ENCODE peak calls at places on chromosomes 13 and 19, in five cellular contexts. D, X, M, I and J are unnamed samples.

GRCh38 chr13:111939285-111940278 is 127.4 kb upstream of the SOX1 start:
- DNase-seq in M (no peak), X (no peak), I (peak), D (no peak), J (peak)

GRCh38 chr19:40365613-40366401 is 17.3 kb downstream of the PLD3 start:
- DNase-seq in I (peak), M (peak), X (no peak), D (peak), J (peak)

GRCh38 chr13:42028113-42028799 is 20.2 kb upstream of the DGKH start:
- DNase-seq in I (no peak), M (peak), X (peak), D (no peak), J (no peak)

GRCh38 chr13:50761406-50761805 is 82.1 kb downstream of the DLEU7 start:
- DNase-seq in X (no peak), D (no peak), I (no peak), M (no peak), J (no peak)

GRCh38 chr19:49231804-49232203 is 74.2 kb downstream of the TRPM4 start:
- DNase-seq in X (no peak), D (no peak), M (no peak), I (no peak), J (no peak)

GRCh38 chr19:48970923-48971395 is 5.8 kb downstream of the FTL start:
- DNase-seq in D (no peak), X (peak), I (peak), M (peak), J (peak)

GRCh38 chr19:8085606-8086464 is 33.3 kb downstream of the CCL25 start:
- DNase-seq in M (peak), X (peak), D (no peak), I (no peak), J (no peak)

GRCh38 chr19:2551864-2552185 is 75.9 kb downstream of the GADD45B start:
- DNase-seq in X (no peak), I (no peak), M (no peak), D (no peak), J (no peak)

GRCh38 chr13:29925457-29925856 is 75.0 kb upstream of the UBL3 start:
- DNase-seq in X (no peak), I (peak), M (peak), D (no peak), J (peak)

GRCh38 chr13:106151056-106151699 is 384.3 kb downstream of the EFNB2 start:
- DNase-seq in M (peak), I (no peak), D (peak), X (peak), J (no peak)

GRCh38 chr19:19410553-19411550 is 5.4 kb downstream of the GATAD2A start:
- DNase-seq in D (no peak), M (no peak), X (no peak), I (no peak), J (no peak)

GRCh38 chr13:109760951-109761350 is 25.4 kb downstream of the IRS2 start:
- DNase-seq in D (no peak), M (no peak), X (no peak), I (no peak), J (no peak)

GRCh38 chr13:46324976-46325375 is 62.1 kb downstream of the RUBCNL start:
- DNase-seq in M (no peak), I (no peak), X (no peak), D (no peak), J (no peak)

GRCh38 chr19:48481191-48481500 is 12.0 kb downstream of the CYTH2 start:
- DNase-seq in M (no peak), I (no peak), D (peak), X (no peak), J (no peak)

GRCh38 chr19:17872251-17873001 is 681 bp downstream of the SLC5A5 start:
- DNase-seq in X (no peak), M (no peak), I (no peak), D (no peak), J (no peak)

GRCh38 chr19:47637550-47637949 is 28.6 kb downstream of the BICRA start:
- DNase-seq in D (no peak), I (no peak), X (no peak), M (no peak), J (no peak)

GRCh38 chr13:98853791-98854191 is 101.3 kb upstream of the SLC15A1 start:
- DNase-seq in D (no peak), M (no peak), X (no peak), I (peak), J (no peak)

GRCh38 chr19:11064831-11065303 is 24.4 kb upstream of the LDLR start:
- DNase-seq in I (no peak), X (no peak), D (no peak), M (no peak), J (no peak)

GRCh38 chr13:50360637-50361036 is 345.4 kb downstream of the KCNRG start:
- DNase-seq in M (no peak), D (no peak), I (no peak), X (no peak), J (no peak)

GRCh38 chr13:34847751-34848150 is 94.3 kb upstream of the NBEA start:
- DNase-seq in M (no peak), I (no peak), D (no peak), X (no peak), J (no peak)

GRCh38 chr13:113126265-113127150 is 3.9 kb downstream of the F10 start:
- DNase-seq in X (no peak), D (no peak), I (no peak), M (no peak), J (peak)

GRCh38 chr13:87234981-87235380 is 436.2 kb upstream of the SLITRK5 start:
- DNase-seq in D (no peak), I (no peak), M (no peak), X (no peak), J (no peak)

GRCh38 chr19:15378529-15379082 is 981 bp downstream of the AKAP8 start:
- DNase-seq in D (no peak), I (peak), M (peak), X (no peak), J (peak)

GRCh38 chr13:32663660-32664059 is 77.4 kb downstream of the PDS5B start:
- DNase-seq in M (no peak), X (no peak), D (no peak), I (no peak), J (no peak)
- TF ChIP-seq CTCF in M (no peak), X (no peak), D (no peak), I (no peak), J (no peak)

GRCh38 chr19:536881-537404 is 5.4 kb downstream of the CDC34 start:
- DNase-seq in X (no peak), I (no peak), D (no peak), M (no peak), J (no peak)
- H3K4me3 ChIP-seq in X (no peak), I (no peak), D (no peak), M (no peak), J (no peak)

GRCh38 chr19:29539668-29540067 is 13.9 kb downstream of the VSTM2B start:
- DNase-seq in M (no peak), D (no peak), I (no peak), X (peak), J (peak)
- TF ChIP-seq CTCF in M (no peak), D (no peak), I (no peak), X (no peak), J (no peak)

GRCh38 chr19:918481-919156 is 1.5 kb downstream of the KISS1R start:
- DNase-seq in I (no peak), X (no peak), M (no peak), D (no peak), J (peak)

GRCh38 chr19:918152-918437 is 962 bp downstream of the KISS1R start:
- DNase-seq in M (no peak), I (no peak), X (no peak), D (no peak), J (no peak)

GRCh38 chr19:917323-918151 is at the start of gene KISS1R:
- DNase-seq in M (peak), X (peak), I (peak), D (no peak), J (peak)

GRCh38 chr19:919157-920050 is 2.3 kb downstream of the KISS1R start:
- DNase-seq in D (no peak), I (no peak), M (peak), X (no peak), J (peak)

GRCh38 chr19:920051-920857 is 3.1 kb downstream of the KISS1R start:
- DNase-seq in I (no peak), D (no peak), X (peak), M (peak), J (peak)
- H3K4me3 ChIP-seq in I (peak), D (no peak), X (no peak), M (peak), J (peak)

GRCh38 chr13:20911037-20911436 is 8.5 kb upstream of the XPO4 start:
- DNase-seq in M (no peak), D (no peak), I (no peak), X (peak), J (no peak)
- TF ChIP-seq CTCF in M (no peak), D (no peak), I (no peak), X (no peak), J (no peak)

GRCh38 chr13:114164681-114165429 is 14.2 kb upstream of the CFAP97D2 start:
- DNase-seq in M (no peak), D (no peak), I (no peak), X (no peak), J (peak)

GRCh38 chr13:114161028-114161556 is 18.0 kb upstream of the CFAP97D2 start:
- DNase-seq in M (no peak), I (no peak), X (no peak), D (no peak), J (no peak)

GRCh38 chr13:114164027-114164426 is 15.0 kb upstream of the CFAP97D2 start:
- DNase-seq in I (no peak), M (no peak), D (no peak), X (no peak), J (no peak)

GRCh38 chr13:114161644-114162532 is 17.2 kb upstream of the CFAP97D2 start:
- DNase-seq in X (peak), I (peak), D (no peak), M (peak), J (peak)

GRCh38 chr13:114162533-114162922 is 16.5 kb upstream of the CFAP97D2 start:
- DNase-seq in D (no peak), X (no peak), M (no peak), I (no peak), J (no peak)
- H3K4me3 ChIP-seq in D (no peak), X (no peak), M (no peak), I (no peak), J (no peak)

DNA sequence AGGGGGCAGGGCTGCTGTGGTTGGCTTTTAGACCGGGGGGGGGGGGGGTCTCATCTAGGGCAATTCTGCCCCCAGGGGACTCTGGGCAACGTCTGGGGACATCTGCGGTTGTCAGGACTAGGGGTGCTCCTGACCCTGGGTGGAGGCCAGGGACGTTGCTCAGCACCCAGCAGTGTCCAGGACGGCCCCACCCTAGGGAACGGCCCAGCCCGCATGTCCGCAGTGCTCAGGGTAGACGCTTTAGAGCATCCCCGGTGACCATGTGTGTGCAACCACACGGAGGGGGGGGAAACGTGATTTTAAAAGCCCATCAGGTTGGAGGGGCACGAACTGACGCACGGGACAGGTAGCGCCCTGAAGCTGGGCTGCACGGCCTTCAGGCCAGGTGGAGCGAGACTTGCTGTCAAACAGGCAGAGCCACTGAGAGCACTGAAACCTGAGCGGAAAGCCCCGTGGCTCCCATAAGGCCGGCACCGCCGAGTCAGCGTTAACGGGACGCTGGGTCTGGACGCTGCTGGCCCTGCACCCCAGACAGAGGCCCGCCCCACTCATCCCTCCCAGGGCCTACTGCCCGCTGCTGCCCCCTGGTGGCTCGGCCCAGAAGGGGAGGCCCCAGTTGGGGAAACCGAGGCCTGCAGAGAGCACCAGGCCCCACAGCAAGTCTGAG is 8.3 kb downstream of the CACTIN start:
- DNase-seq in M (peak), D (peak), X (no peak), I (peak), J (peak)
- TF ChIP-seq CTCF in M (peak), D (peak), X (peak), I (peak), J (peak)

GRCh38 chr19:13732337-13732736 is 32.0 kb upstream of the MRI1 start:
- DNase-seq in D (no peak), M (no peak), X (no peak), I (no peak), J (no peak)
- H3K4me3 ChIP-seq in D (peak), M (no peak), X (peak), I (peak), J (peak)

DNA sequence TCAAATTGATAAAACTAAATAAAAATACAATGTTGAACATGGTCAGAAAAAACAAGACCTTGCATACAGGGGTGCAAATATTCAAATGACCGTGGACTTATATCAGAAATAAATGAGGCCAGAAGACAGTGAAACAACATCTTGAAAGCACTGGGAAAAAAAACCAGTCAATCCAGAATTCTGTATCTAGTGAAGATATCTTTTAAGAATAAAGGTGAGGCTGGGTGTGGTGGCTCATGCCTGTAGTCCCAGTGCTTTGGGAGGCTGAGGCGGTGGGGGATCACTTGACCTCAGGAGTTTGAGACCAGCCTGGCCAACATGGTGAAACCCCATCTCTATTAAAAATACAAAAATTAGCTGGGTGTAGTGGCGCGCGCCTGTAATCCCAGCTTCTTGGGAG is 15.2 kb upstream of the CEBPA start:
- DNase-seq in D (no peak), X (no peak), M (no peak), I (no peak), J (no peak)
- TF ChIP-seq CTCF in D (no peak), X (no peak), M (no peak), I (no peak), J (no peak)